ENCODE peak calls at places on chromosomes 3 and 15, in seven cellular contexts. Q, G, B, R, O, W and H are unnamed samples.

GRCh38 chr3:107928084-107928445 is 162.8 kb downstream of the CD47 start:
- DNase-seq in W (peak), Q (no peak), B (peak), R (peak), O (no peak), G (peak), H (peak)

GRCh38 chr15:41258706-41259471 is 27.8 kb downstream of the CHP1 start:
- DNase-seq in W (peak), Q (no peak), B (no peak), O (no peak), R (peak), G (peak), H (no peak)

GRCh38 chr3:129013491-129013891 is 12.4 kb downstream of the EFCC1 start:
- DNase-seq in B (peak), R (no peak), O (no peak), G (no peak), Q (no peak), W (peak), H (no peak)

GRCh38 chr3:111729087-111729846 is 129.8 kb upstream of the PHLDB2 start:
- DNase-seq in Q (no peak), R (no peak), B (no peak), G (peak), W (no peak), O (no peak), H (no peak)

GRCh38 chr3:75144396-75144795 is 519.7 kb upstream of the FRG2C start:
- DNase-seq in G (no peak), W (no peak), Q (no peak), O (no peak), R (no peak), B (no peak), H (no peak)

GRCh38 chr15:90750186-90750585 is 33.0 kb downstream of the BLM start:
- DNase-seq in R (no peak), Q (no peak), B (no peak), G (no peak), O (no peak), W (peak), H (no peak)

GRCh38 chr3:18302517-18302916 is 122.6 kb downstream of the SATB1 start:
- DNase-seq in R (peak), G (peak), B (no peak), W (peak), O (no peak), Q (no peak), H (no peak)

GRCh38 chr3:151425640-151426336 is 35.1 kb downstream of the IGSF10 start:
- DNase-seq in R (peak), B (peak), Q (no peak), G (no peak), W (no peak), O (no peak), H (no peak)

GRCh38 chr3:13884851-13885703 is 5.2 kb upstream of the WNT7A start:
- DNase-seq in W (peak), B (peak), O (no peak), R (no peak), G (no peak), Q (peak), H (peak)

GRCh38 chr3:36077320-36077719 is 303.0 kb upstream of the STAC start:
- DNase-seq in O (no peak), B (no peak), Q (no peak), R (no peak), W (no peak), G (no peak), H (no peak)

GRCh38 chr3:49470714-49471420 is 800 bp downstream of the DAG1 start:
- DNase-seq in B (peak), Q (no peak), W (no peak), R (peak), O (no peak), G (no peak), H (no peak)

GRCh38 chr3:125147491-125147820 is 65.1 kb downstream of the SLC12A8 start:
- DNase-seq in Q (no peak), R (no peak), W (no peak), B (no peak), G (peak), O (no peak), H (no peak)

GRCh38 chr15:83356516-83357399 is 72.3 kb upstream of the BNC1 start:
- DNase-seq in W (no peak), Q (no peak), O (no peak), G (no peak), R (no peak), B (no peak), H (no peak)

GRCh38 chr3:141659821-141660597 is 78.1 kb upstream of the RNF7 start:
- DNase-seq in Q (peak), O (no peak), B (peak), W (peak), R (peak), G (peak), H (peak)

DNA sequence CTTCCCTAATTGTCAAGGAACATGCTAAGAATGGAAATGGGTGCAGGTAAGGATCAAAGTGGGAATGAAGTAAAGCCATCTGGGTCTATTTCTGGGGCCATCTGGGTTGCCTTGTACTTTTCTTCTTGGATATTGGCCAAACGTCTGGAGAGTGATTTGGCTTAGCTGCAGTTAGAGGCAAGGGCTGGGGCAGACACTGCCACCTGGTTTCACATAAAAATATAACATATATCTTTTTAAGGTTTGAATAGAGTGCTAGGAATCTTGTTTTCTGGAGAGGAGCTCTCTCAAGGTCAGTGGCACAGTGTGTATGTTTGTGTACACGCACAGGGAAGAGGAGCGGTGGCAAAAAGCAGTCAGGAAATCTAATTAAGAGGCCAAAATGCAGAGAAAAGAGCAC is 24.7 kb upstream of the EOMES start:
- DNase-seq in Q (no peak), W (no peak), O (no peak), G (no peak), R (no peak), B (no peak), H (no peak)
- H3K23ac ChIP-seq in Q (no peak), W (no peak), O (no peak), G (no peak), R (no peak), B (no peak), H (no peak)

DNA sequence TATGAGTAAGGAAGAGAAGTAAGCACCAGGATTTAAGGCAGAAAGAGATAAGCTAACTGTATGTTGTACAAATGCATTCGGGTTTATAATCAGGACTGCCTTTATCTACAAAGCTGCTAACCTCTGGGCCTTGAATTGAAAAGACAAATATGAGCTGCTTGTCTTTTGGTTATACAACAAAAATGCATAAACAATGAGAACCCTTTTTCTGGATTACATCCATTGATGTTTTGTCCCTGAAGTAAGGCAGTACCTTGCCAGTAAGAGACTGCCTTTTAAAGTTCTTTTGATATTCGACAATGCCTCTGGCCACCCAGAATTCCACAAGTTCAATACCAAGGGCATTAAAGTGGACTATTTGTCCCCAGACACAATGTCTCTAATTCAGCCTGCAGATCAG is 280.7 kb downstream of the ZNF621 start:
- DNase-seq in O (no peak), B (no peak), Q (no peak), G (no peak), W (no peak), R (no peak), H (no peak)
- H3K27ac ChIP-seq in O (no peak), B (no peak), Q (no peak), G (no peak), W (no peak), R (no peak), H (no peak)

DNA sequence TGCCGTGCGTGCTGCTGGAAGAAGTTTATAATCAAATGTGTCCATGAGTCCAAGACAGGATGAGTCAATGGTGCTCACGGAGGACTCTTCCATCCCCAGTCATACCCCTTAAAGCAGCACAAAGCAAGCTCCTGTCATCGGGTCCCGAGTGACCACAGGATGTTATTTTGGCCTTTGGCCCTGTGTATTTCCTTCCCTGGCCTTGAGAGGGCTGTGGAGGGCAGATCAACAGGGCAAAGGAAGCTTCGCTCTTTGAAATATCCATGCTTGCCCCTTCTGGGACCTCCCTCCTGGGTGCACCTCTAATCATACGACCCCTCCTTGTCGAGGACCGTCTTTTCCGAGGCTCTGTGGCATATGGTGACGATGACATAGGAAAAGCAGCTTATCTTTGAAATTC is 93.4 kb downstream of the SLCO3A1 start:
- DNase-seq in O (no peak), Q (no peak), G (no peak), W (no peak), R (peak), B (peak), H (peak)
- H3K23ac ChIP-seq in O (no peak), Q (no peak), G (no peak), W (no peak), R (no peak), B (no peak), H (no peak)

GRCh38 chr3:184832903-184833302 is 20.9 kb downstream of the VPS8 start:
- DNase-seq in W (no peak), Q (no peak), G (no peak), O (no peak), R (no peak), B (no peak), H (no peak)
- H3K27ac ChIP-seq in W (no peak), Q (no peak), G (no peak), O (no peak), R (no peak), B (no peak), H (no peak)

DNA sequence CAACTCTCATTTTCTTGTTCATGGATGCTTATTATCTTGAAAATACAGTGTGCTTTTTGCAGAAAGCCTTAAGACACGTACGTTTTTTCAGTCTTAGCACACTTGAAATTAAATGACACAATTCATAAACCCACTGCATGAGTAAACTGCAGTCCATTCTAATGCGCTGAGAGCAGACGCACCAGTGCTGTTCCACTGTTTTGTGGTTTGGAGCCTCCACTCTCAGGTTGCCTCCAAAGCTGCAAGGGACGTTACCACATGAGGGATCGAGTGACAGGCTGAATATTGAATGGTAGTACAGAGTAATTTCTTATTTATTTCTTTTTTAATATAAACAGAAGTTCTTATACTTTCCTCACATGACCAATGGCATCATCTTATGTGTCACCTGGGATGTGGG is 12.3 kb downstream of the IQCH start:
- DNase-seq in O (no peak), W (no peak), B (no peak), G (no peak), Q (no peak), R (no peak), H (no peak)
- H3K23ac ChIP-seq in O (no peak), W (no peak), B (no peak), G (no peak), Q (no peak), R (no peak), H (no peak)

GRCh38 chr3:37763338-37763737 is 98.3 kb upstream of the CTDSPL start:
- DNase-seq in R (no peak), Q (no peak), G (no peak), O (no peak), B (no peak), W (no peak), H (no peak)

GRCh38 chr3:37762698-37763097 is 99.0 kb upstream of the CTDSPL start:
- DNase-seq in R (peak), W (no peak), O (no peak), G (no peak), Q (no peak), B (no peak), H (no peak)

GRCh38 chr3:37761043-37761442 is 100.6 kb upstream of the CTDSPL start:
- DNase-seq in R (no peak), G (no peak), B (no peak), O (no peak), Q (no peak), W (no peak), H (no peak)

GRCh38 chr3:37761583-37761982 is 100.1 kb upstream of the CTDSPL start:
- DNase-seq in R (no peak), G (no peak), Q (no peak), O (no peak), W (no peak), B (no peak), H (no peak)

GRCh38 chr3:37762286-37762685 is 99.4 kb upstream of the CTDSPL start:
- DNase-seq in Q (no peak), W (no peak), R (no peak), O (no peak), B (no peak), G (no peak), H (no peak)
- H3K27ac ChIP-seq in Q (no peak), W (no peak), R (no peak), O (no peak), B (no peak), G (no peak), H (no peak)